ENCODE peak calls at places on chromosome 1, in seven cellular contexts. K is astrocyte of the spinal cord, D is MG63, L is tibial nerve, H is lower leg skin, N is iPS DF 6.9, T is SJSA1. X is an unnamed sample.

GRCh38 chr1:208524920-208525319 is 280.7 kb upstream of the PLXNA2 start:
- DNase-seq in K (no peak), D (no peak), L (no peak), H (no peak), N (no peak), T (no peak), X (no peak)

GRCh38 chr1:15771836-15772516 is 13.4 kb downstream of the FBLIM1 start:
- DNase-seq in K (no peak), D (no peak), L (no peak), H (no peak), N (no peak), T (peak), X (no peak)

GRCh38 chr1:201714542-201715276 is 114.2 kb upstream of the IPO9 start:
- DNase-seq in K (peak), D (peak), L (peak), H (peak), N (no peak), T (peak), X (peak)

GRCh38 chr1:160494620-160495019 is 28.4 kb downstream of the SLAMF6 start:
- DNase-seq in K (no peak), D (no peak), L (no peak), H (no peak), N (no peak), T (no peak), X (no peak)

GRCh38 chr1:11330411-11330810 is 57.4 kb downstream of the UBIAD1 start:
- DNase-seq in K (no peak), D (no peak), L (no peak), H (no peak), N (no peak), T (no peak), X (no peak)

GRCh38 chr1:27592191-27592590 is 11.8 kb downstream of the AHDC1 start:
- DNase-seq in K (no peak), D (no peak), L (no peak), H (no peak), N (no peak), T (no peak), X (no peak)

GRCh38 chr1:157429841-157430240 is 122.5 kb downstream of the FCRL5 start:
- DNase-seq in K (peak), D (peak), L (no peak), H (no peak), N (no peak), T (no peak), X (no peak)

GRCh38 chr1:223291796-223292195 is 72.2 kb downstream of the SUSD4 start:
- DNase-seq in K (no peak), D (no peak), L (no peak), H (no peak), N (no peak), T (no peak), X (no peak)

GRCh38 chr1:4053774-4054173 is 153.7 kb upstream of the C1orf174 start:
- DNase-seq in K (no peak), D (no peak), L (no peak), H (no peak), N (no peak), T (no peak), X (no peak)

GRCh38 chr1:86508583-86508969 is 38.3 kb upstream of the CLCA4 start:
- DNase-seq in K (no peak), D (no peak), L (no peak), H (no peak), N (no peak), T (no peak), X (no peak)

GRCh38 chr1:30035522-30036228 is 687.7 kb downstream of the MATN1 start:
- DNase-seq in K (no peak), D (no peak), L (no peak), H (no peak), N (no peak), T (peak), X (no peak)

GRCh38 chr1:231072502-231072901 is 32.4 kb upstream of the FAM89A start:
- DNase-seq in K (no peak), D (no peak), L (no peak), H (no peak), N (no peak), T (no peak), X (no peak)

GRCh38 chr1:34360574-34360973 is 183.9 kb downstream of the C1orf94 start:
- DNase-seq in K (no peak), D (no peak), L (no peak), H (no peak), N (no peak), T (no peak), X (no peak)

GRCh38 chr1:224623310-224623714 is 7.2 kb downstream of the CNIH3 start:
- DNase-seq in K (peak), D (no peak), L (no peak), H (no peak), N (no peak), T (peak), X (no peak)

GRCh38 chr1:15406911-15407559 is 2.7 kb upstream of the EFHD2 start:
- DNase-seq in K (peak), D (peak), L (peak), H (peak), N (no peak), T (no peak), X (peak)

GRCh38 chr1:172561252-172561651 is 28.3 kb downstream of the SUCO start:
- DNase-seq in K (no peak), D (no peak), L (no peak), H (no peak), N (no peak), T (no peak), X (no peak)

GRCh38 chr1:12472798-12473551 is 145.0 kb downstream of the DHRS3 start:
- DNase-seq in K (no peak), D (no peak), L (no peak), H (no peak), N (no peak), T (no peak), X (no peak)

GRCh38 chr1:157773723-157774350 is 3.1 kb downstream of the FCRL2 start:
- DNase-seq in K (no peak), D (no peak), L (no peak), H (no peak), N (peak), T (no peak), X (no peak)

GRCh38 chr1:48873944-48874343 is 97.3 kb upstream of the BEND5 start:
- DNase-seq in K (no peak), D (no peak), L (no peak), H (no peak), N (no peak), T (no peak), X (no peak)

GRCh38 chr1:23237516-23237915 is 20.2 kb upstream of the HTR1D start:
- DNase-seq in K (no peak), D (no peak), L (no peak), H (no peak), N (no peak), T (no peak), X (no peak)

GRCh38 chr1:61452354-61452990 is 272.5 kb downstream of the TM2D1 start:
- DNase-seq in K (no peak), D (no peak), L (no peak), H (no peak), N (no peak), T (no peak), X (no peak)

GRCh38 chr1:185693654-185694053 is 40.5 kb upstream of the HMCN1 start:
- DNase-seq in K (no peak), D (no peak), L (no peak), H (no peak), N (no peak), T (no peak), X (no peak)
- H3K4me3 ChIP-seq in K (no peak), D (no peak), L (no peak), H (no peak), N (no peak), T (no peak), X (no peak)

GRCh38 chr1:151157067-151157531 is 650 bp downstream of the TNFAIP8L2 start:
- DNase-seq in K (no peak), D (no peak), L (no peak), H (no peak), N (no peak), T (no peak), X (no peak)
- H3K4me3 ChIP-seq in K (no peak), D (no peak), L (no peak), H (no peak), N (no peak), T (no peak), X (no peak)

GRCh38 chr1:9690440-9691107 is 39.0 kb downstream of the PIK3CD start:
- DNase-seq in K (no peak), D (no peak), L (no peak), H (no peak), N (no peak), T (no peak), X (no peak)
- H3K4me3 ChIP-seq in K (peak), D (no peak), L (no peak), H (no peak), N (peak), T (peak), X (peak)

GRCh38 chr1:1461721-1462317 is 9.7 kb upstream of the ATAD3B start:
- DNase-seq in K (no peak), D (no peak), L (no peak), H (no peak), N (no peak), T (no peak), X (no peak)
- H3K4me3 ChIP-seq in K (no peak), D (no peak), L (no peak), H (no peak), N (no peak), T (no peak), X (no peak)

GRCh38 chr1:98288494-98288893 is 367.7 kb upstream of the DPYD start:
- DNase-seq in K (no peak), D (no peak), L (no peak), H (no peak), N (no peak), T (no peak), X (no peak)
- H3K4me3 ChIP-seq in K (no peak), D (no peak), L (no peak), H (no peak), N (no peak), T (no peak), X (no peak)

GRCh38 chr1:228379666-228380065 is 27.0 kb downstream of the TRIM11 start:
- DNase-seq in K (no peak), D (no peak), L (no peak), H (no peak), N (no peak), T (no peak), X (no peak)
- H3K4me3 ChIP-seq in K (no peak), D (no peak), L (no peak), H (no peak), N (no peak), T (no peak), X (no peak)